ENCODE peak calls at places on chromosomes 2 and 18, in four cellular contexts. D is GM06990; Z is epithelial cell of esophagus; W is stimulated activated CD4-positive, alpha-beta T cell treated with anti-CD3 and anti-CD28 coated beads, Interleukin-1b, Interleukin-23, amount 100 ng/mL, for 24 hours. O is an unnamed sample.

GRCh38 chr18:23437357-23438045 is 15.6 kb upstream of the RIOK3 start:
- DNase-seq in D (peak; percentile 85), Z (peak; percentile 76), W (peak; percentile 57), O (peak; percentile 83)

GRCh38 chr2:175203621-175204496 is 22.3 kb upstream of the ATP5MC3 start:
- DNase-seq in D (no peak), Z (peak; percentile 55), W (no peak), O (peak; percentile 64)

GRCh38 chr2:191264647-191265079 is 19.5 kb downstream of the MYO1B start:
- DNase-seq in D (no peak), Z (no peak), W (no peak), O (no peak)

GRCh38 chr2:221779614-221780067 is 207.5 kb upstream of the EPHA4 start:
- DNase-seq in D (no peak), Z (peak; percentile 20), W (no peak), O (no peak)

GRCh38 chr18:32734442-32734841 is 38.4 kb downstream of the KLHL14 start:
- DNase-seq in D (no peak), Z (no peak), W (no peak), O (no peak)

GRCh38 chr18:21741511-21742322 is 1.1 kb downstream of the MIB1 start:
- DNase-seq in D (peak; percentile 35), Z (peak; percentile 22), W (no peak), O (peak; percentile 45)

GRCh38 chr18:31199190-31199769 is 36.6 kb upstream of the DSC1 start:
- DNase-seq in D (no peak), Z (peak; percentile 87), W (no peak), O (no peak)

GRCh38 chr2:68594674-68595492 is 48.5 kb upstream of the PROKR1 start:
- DNase-seq in D (peak; percentile 6), Z (peak; percentile 57), W (peak; percentile 19), O (peak; percentile 78)

GRCh38 chr2:46460991-46461715 is 18.2 kb upstream of the TMEM247 start:
- DNase-seq in D (peak; percentile 54), Z (peak; percentile 53), W (peak; percentile 62), O (peak; percentile 81)

GRCh38 chr18:31203086-31203793 is 40.6 kb upstream of the DSC1 start:
- DNase-seq in D (no peak), Z (peak; percentile 68), W (no peak), O (no peak)

GRCh38 chr2:221911890-221912289 is 339.8 kb upstream of the EPHA4 start:
- DNase-seq in D (no peak), Z (no peak), W (no peak), O (no peak)

GRCh38 chr2:7111626-7112025 is 194.4 kb downstream of the RNF144A start:
- DNase-seq in D (no peak), Z (peak; percentile 32), W (no peak), O (peak; percentile 9)

GRCh38 chr18:49814147-49814499 is 790 bp upstream of the ACAA2 start:
- DNase-seq in D (no peak), Z (peak; percentile 77), W (no peak), O (no peak)

GRCh38 chr2:215540646-215541045 is 104.8 kb upstream of the FN1 start:
- DNase-seq in D (no peak), Z (peak; percentile 79), W (no peak), O (no peak)

GRCh38 chr18:53093650-53094049 is 753.7 kb downstream of the DCC start:
- DNase-seq in D (no peak), Z (no peak), W (no peak), O (no peak)

GRCh38 chr2:127064642-127065250 is 42.2 kb downstream of the BIN1 start:
- DNase-seq in D (peak; percentile 75), Z (peak; percentile 97), W (no peak), O (peak; percentile 80)

GRCh38 chr2:98233941-98234340 is 112.3 kb upstream of the CNGA3 start:
- DNase-seq in D (no peak), Z (no peak), W (no peak), O (no peak)

GRCh38 chr18:48391863-48392262 is 17.3 kb downstream of the ZBTB7C start:
- DNase-seq in D (no peak), Z (no peak), W (no peak), O (no peak)

GRCh38 chr2:133680399-133681044 is 112.3 kb upstream of the NCKAP5 start:
- DNase-seq in D (no peak), Z (no peak), W (no peak), O (no peak)

GRCh38 chr2:197850882-197851281 is 46.5 kb downstream of the PLCL1 start:
- DNase-seq in D (no peak), Z (peak; percentile 45), W (no peak), O (no peak)

GRCh38 chr18:48922801-48923730 is 27.7 kb downstream of the SMAD7 start:
- DNase-seq in D (no peak), Z (peak; percentile 49), W (no peak), O (peak; percentile 32)

GRCh38 chr2:240727913-240728312 is 36.2 kb downstream of the AQP12A start:
- DNase-seq in D (no peak), Z (no peak), W (no peak), O (no peak)

GRCh38 chr2:3666613-3666975 is 8.6 kb downstream of the ALLC start:
- DNase-seq in D (no peak), Z (no peak), W (no peak), O (no peak)

GRCh38 chr2:159615936-159616733 is at the start of gene BAZ2B:
- DNase-seq in D (no peak), Z (peak; percentile 82), W (no peak), O (peak; percentile 54)

GRCh38 chr2:63047534-63048281 is 2.9 kb upstream of the OTX1 start:
- DNase-seq in D (peak; percentile 32), Z (peak; percentile 48), W (no peak), O (no peak)

GRCh38 chr2:238176565-238176964 is 17.8 kb downstream of the ERFE start:
- DNase-seq in D (no peak), Z (no peak), W (no peak), O (no peak)

GRCh38 chr2:228927028-228928010 is 343.8 kb downstream of the PID1 start:
- DNase-seq in D (no peak), Z (peak; percentile 52), W (no peak), O (no peak)

GRCh38 chr18:63762518-63762917 is 12.7 kb upstream of the SERPINB7 start:
- DNase-seq in D (no peak), Z (peak; percentile 86), W (no peak), O (no peak)

GRCh38 chr2:26704441-26704977 is 12.0 kb downstream of the KCNK3 start:
- DNase-seq in D (no peak), Z (peak; percentile 53), W (no peak), O (no peak)